ENCODE peak calls at places on chromosomes 12 and 14, in ten cellular contexts. One of them, this sample, is unnamed.

GRCh38 chr12:77033658-77034164 is 31.7 kb downstream of the E2F7 start:
- DNase-seq in vagina: no peak
- DNase-seq in endothelial cell of umbilical vein: no peak
- DNase-seq in HCT116: no peak
- DNase-seq in transverse colon: no peak
- DNase-seq in sigmoid colon: no peak
- DNase-seq in HL-60: no peak
- DNase-seq in K562: no peak
- DNase-seq in prostate gland: no peak
- DNase-seq in HepG2: no peak
- DNase-seq in this sample: no peak

GRCh38 chr14:105258846-105259245 is 10.5 kb downstream of the BTBD6 start:
- DNase-seq in vagina: no peak
- DNase-seq in endothelial cell of umbilical vein: no peak
- DNase-seq in HCT116: no peak
- DNase-seq in transverse colon: peak
- DNase-seq in sigmoid colon: no peak
- DNase-seq in HL-60: no peak
- DNase-seq in K562: no peak
- DNase-seq in prostate gland: no peak
- DNase-seq in HepG2: no peak
- DNase-seq in this sample: no peak

GRCh38 chr12:12017135-12017581 is 53.6 kb upstream of the BCL2L14 start:
- DNase-seq in vagina: no peak
- DNase-seq in endothelial cell of umbilical vein: no peak
- DNase-seq in HCT116: no peak
- DNase-seq in transverse colon: no peak
- DNase-seq in sigmoid colon: no peak
- DNase-seq in HL-60: no peak
- DNase-seq in K562: no peak
- DNase-seq in prostate gland: peak
- DNase-seq in HepG2: no peak
- DNase-seq in this sample: no peak

GRCh38 chr12:116609715-116610114 is 50.5 kb downstream of the MAP1LC3B2 start:
- DNase-seq in vagina: no peak
- DNase-seq in endothelial cell of umbilical vein: no peak
- DNase-seq in HCT116: no peak
- DNase-seq in transverse colon: no peak
- DNase-seq in sigmoid colon: no peak
- DNase-seq in HL-60: no peak
- DNase-seq in K562: peak
- DNase-seq in prostate gland: no peak
- DNase-seq in HepG2: no peak
- DNase-seq in this sample: no peak

GRCh38 chr14:20469890-20470858 is 968 bp downstream of the PNP start:
- DNase-seq in vagina: no peak
- DNase-seq in endothelial cell of umbilical vein: peak
- DNase-seq in HCT116: peak
- DNase-seq in transverse colon: peak
- DNase-seq in sigmoid colon: peak
- DNase-seq in HL-60: peak
- DNase-seq in K562: peak
- DNase-seq in prostate gland: no peak
- DNase-seq in HepG2: peak
- DNase-seq in this sample: peak

GRCh38 chr14:73567951-73568885 is 795 bp upstream of the ACOT2 start:
- DNase-seq in vagina: no peak
- DNase-seq in endothelial cell of umbilical vein: peak
- DNase-seq in HCT116: no peak
- DNase-seq in transverse colon: no peak
- DNase-seq in sigmoid colon: no peak
- DNase-seq in HL-60: no peak
- DNase-seq in K562: no peak
- DNase-seq in prostate gland: no peak
- DNase-seq in HepG2: peak
- DNase-seq in this sample: no peak

GRCh38 chr12:51695241-51696010 is 104.4 kb downstream of the SCN8A start:
- DNase-seq in vagina: no peak
- DNase-seq in endothelial cell of umbilical vein: no peak
- DNase-seq in HCT116: no peak
- DNase-seq in transverse colon: no peak
- DNase-seq in sigmoid colon: no peak
- DNase-seq in HL-60: no peak
- DNase-seq in K562: no peak
- DNase-seq in prostate gland: no peak
- DNase-seq in HepG2: no peak
- DNase-seq in this sample: no peak

GRCh38 chr12:126248871-126249403 is 1183.7 kb downstream of the AACS start:
- DNase-seq in vagina: no peak
- DNase-seq in endothelial cell of umbilical vein: no peak
- DNase-seq in HCT116: no peak
- DNase-seq in transverse colon: no peak
- DNase-seq in sigmoid colon: no peak
- DNase-seq in HL-60: no peak
- DNase-seq in K562: no peak
- DNase-seq in prostate gland: no peak
- DNase-seq in HepG2: no peak
- DNase-seq in this sample: no peak

GRCh38 chr12:69341328-69341727 is 6.9 kb upstream of the LYZ start:
- DNase-seq in vagina: no peak
- DNase-seq in endothelial cell of umbilical vein: no peak
- DNase-seq in HCT116: no peak
- DNase-seq in transverse colon: no peak
- DNase-seq in sigmoid colon: no peak
- DNase-seq in HL-60: peak
- DNase-seq in K562: no peak
- DNase-seq in prostate gland: no peak
- DNase-seq in HepG2: no peak
- DNase-seq in this sample: no peak

GRCh38 chr12:121709478-121709890 is 3.1 kb upstream of the TMEM120B start:
- DNase-seq in vagina: no peak
- DNase-seq in endothelial cell of umbilical vein: peak
- DNase-seq in HCT116: peak
- DNase-seq in transverse colon: no peak
- DNase-seq in sigmoid colon: no peak
- DNase-seq in HL-60: no peak
- DNase-seq in K562: no peak
- DNase-seq in prostate gland: no peak
- DNase-seq in HepG2: peak
- DNase-seq in this sample: no peak

GRCh38 chr14:65901595-65901994 is 489.1 kb downstream of the FUT8 start:
- DNase-seq in vagina: no peak
- DNase-seq in endothelial cell of umbilical vein: no peak
- DNase-seq in HCT116: no peak
- DNase-seq in transverse colon: no peak
- DNase-seq in sigmoid colon: no peak
- DNase-seq in HL-60: no peak
- DNase-seq in K562: no peak
- DNase-seq in prostate gland: no peak
- DNase-seq in HepG2: no peak
- DNase-seq in this sample: no peak

GRCh38 chr14:69151458-69152180 is 1.3 kb downstream of the DCAF5 start:
- DNase-seq in vagina: no peak
- DNase-seq in endothelial cell of umbilical vein: peak
- DNase-seq in HCT116: peak
- DNase-seq in transverse colon: peak
- DNase-seq in sigmoid colon: peak
- DNase-seq in HL-60: peak
- DNase-seq in K562: peak
- DNase-seq in prostate gland: peak
- DNase-seq in HepG2: peak
- DNase-seq in this sample: peak
- TF ChIP-seq CTCF in vagina: peak
- TF ChIP-seq CTCF in endothelial cell of umbilical vein: peak
- TF ChIP-seq CTCF in HCT116: peak
- TF ChIP-seq CTCF in transverse colon: peak
- TF ChIP-seq CTCF in sigmoid colon: no peak
- TF ChIP-seq CTCF in HL-60: no peak
- TF ChIP-seq CTCF in K562: peak
- TF ChIP-seq CTCF in prostate gland: peak
- TF ChIP-seq CTCF in HepG2: peak
- TF ChIP-seq CTCF in this sample: peak

GRCh38 chr12:120534703-120535655 is 823 bp downstream of the RNF10 start:
- DNase-seq in vagina: no peak
- DNase-seq in endothelial cell of umbilical vein: peak
- DNase-seq in HCT116: no peak
- DNase-seq in transverse colon: peak
- DNase-seq in sigmoid colon: no peak
- DNase-seq in HL-60: peak
- DNase-seq in K562: peak
- DNase-seq in prostate gland: peak
- DNase-seq in HepG2: no peak
- DNase-seq in this sample: peak
- TF ChIP-seq POLR2AphosphoS5 in vagina: no peak
- TF ChIP-seq POLR2AphosphoS5 in endothelial cell of umbilical vein: no peak
- TF ChIP-seq POLR2AphosphoS5 in HCT116: no peak
- TF ChIP-seq POLR2AphosphoS5 in transverse colon: no peak
- TF ChIP-seq POLR2AphosphoS5 in sigmoid colon: peak
- TF ChIP-seq POLR2AphosphoS5 in HL-60: no peak
- TF ChIP-seq POLR2AphosphoS5 in K562: peak
- TF ChIP-seq POLR2AphosphoS5 in prostate gland: no peak
- TF ChIP-seq POLR2AphosphoS5 in HepG2: no peak
- TF ChIP-seq POLR2AphosphoS5 in this sample: no peak

GRCh38 chr12:8951744-8952143 is 2.3 kb upstream of the M6PR start:
- DNase-seq in vagina: no peak
- DNase-seq in endothelial cell of umbilical vein: no peak
- DNase-seq in HCT116: no peak
- DNase-seq in transverse colon: no peak
- DNase-seq in sigmoid colon: no peak
- DNase-seq in HL-60: no peak
- DNase-seq in K562: no peak
- DNase-seq in prostate gland: no peak
- DNase-seq in HepG2: no peak
- DNase-seq in this sample: no peak

GRCh38 chr12:8949525-8950286 is at the start of gene M6PR:
- DNase-seq in vagina: peak
- DNase-seq in endothelial cell of umbilical vein: peak
- DNase-seq in HCT116: peak
- DNase-seq in transverse colon: peak
- DNase-seq in sigmoid colon: peak
- DNase-seq in HL-60: peak
- DNase-seq in K562: peak
- DNase-seq in prostate gland: peak
- DNase-seq in HepG2: peak
- DNase-seq in this sample: peak

GRCh38 chr12:8948711-8949524 is 527 bp downstream of the M6PR start:
- DNase-seq in vagina: no peak
- DNase-seq in endothelial cell of umbilical vein: peak
- DNase-seq in HCT116: no peak
- DNase-seq in transverse colon: peak
- DNase-seq in sigmoid colon: no peak
- DNase-seq in HL-60: no peak
- DNase-seq in K562: peak
- DNase-seq in prostate gland: no peak
- DNase-seq in HepG2: peak
- DNase-seq in this sample: no peak

GRCh38 chr12:8950287-8950574 is 786 bp upstream of the M6PR start:
- DNase-seq in vagina: no peak
- DNase-seq in endothelial cell of umbilical vein: no peak
- DNase-seq in HCT116: no peak
- DNase-seq in transverse colon: no peak
- DNase-seq in sigmoid colon: no peak
- DNase-seq in HL-60: no peak
- DNase-seq in K562: no peak
- DNase-seq in prostate gland: no peak
- DNase-seq in HepG2: no peak
- DNase-seq in this sample: no peak

DNA sequence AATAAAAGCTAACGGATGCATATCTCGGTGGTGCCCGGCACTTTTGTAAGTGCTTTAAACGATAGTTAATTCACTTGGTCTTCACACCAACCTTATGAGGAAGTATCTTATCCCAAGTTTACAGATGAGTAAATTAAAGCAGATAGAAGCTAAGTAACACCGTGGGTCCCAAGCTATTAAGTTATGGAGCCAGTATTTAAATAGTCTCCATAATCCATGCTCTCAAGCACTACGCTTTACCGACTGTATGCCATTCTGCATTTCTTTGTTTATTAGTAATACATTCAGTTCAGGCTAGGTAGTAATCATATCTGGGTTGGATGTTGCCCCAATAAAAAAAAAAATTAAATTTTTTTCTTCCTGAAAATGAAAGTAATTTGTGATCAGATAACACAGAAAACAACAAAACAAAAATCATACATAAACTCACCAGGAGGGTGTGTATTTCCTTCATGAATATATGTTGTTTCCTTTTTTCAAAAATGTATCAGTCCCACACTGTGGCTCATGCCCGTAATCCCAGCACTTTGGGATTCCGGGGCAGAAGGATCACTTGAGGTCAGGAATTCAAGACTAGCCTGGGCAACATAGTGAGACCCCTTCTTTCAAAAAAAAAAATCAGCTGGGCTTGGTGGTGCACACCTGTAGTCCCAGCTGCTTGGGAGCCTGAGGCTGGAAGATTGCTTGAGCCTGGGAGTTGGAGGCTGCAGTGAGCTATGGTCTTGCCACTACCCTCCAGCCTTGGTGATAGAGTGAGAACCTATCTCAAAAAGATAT is 1.4 kb upstream of the M6PR start:
- DNase-seq in vagina: no peak
- DNase-seq in endothelial cell of umbilical vein: peak
- DNase-seq in HCT116: no peak
- DNase-seq in transverse colon: no peak
- DNase-seq in sigmoid colon: no peak
- DNase-seq in HL-60: no peak
- DNase-seq in K562: no peak
- DNase-seq in prostate gland: no peak
- DNase-seq in HepG2: no peak
- DNase-seq in this sample: no peak
- TF ChIP-seq CTCF in vagina: no peak
- TF ChIP-seq CTCF in endothelial cell of umbilical vein: no peak
- TF ChIP-seq CTCF in HCT116: no peak
- TF ChIP-seq CTCF in transverse colon: no peak
- TF ChIP-seq CTCF in sigmoid colon: no peak
- TF ChIP-seq CTCF in HL-60: no peak
- TF ChIP-seq CTCF in K562: no peak
- TF ChIP-seq CTCF in prostate gland: no peak
- TF ChIP-seq CTCF in HepG2: no peak
- TF ChIP-seq CTCF in this sample: peak

DNA sequence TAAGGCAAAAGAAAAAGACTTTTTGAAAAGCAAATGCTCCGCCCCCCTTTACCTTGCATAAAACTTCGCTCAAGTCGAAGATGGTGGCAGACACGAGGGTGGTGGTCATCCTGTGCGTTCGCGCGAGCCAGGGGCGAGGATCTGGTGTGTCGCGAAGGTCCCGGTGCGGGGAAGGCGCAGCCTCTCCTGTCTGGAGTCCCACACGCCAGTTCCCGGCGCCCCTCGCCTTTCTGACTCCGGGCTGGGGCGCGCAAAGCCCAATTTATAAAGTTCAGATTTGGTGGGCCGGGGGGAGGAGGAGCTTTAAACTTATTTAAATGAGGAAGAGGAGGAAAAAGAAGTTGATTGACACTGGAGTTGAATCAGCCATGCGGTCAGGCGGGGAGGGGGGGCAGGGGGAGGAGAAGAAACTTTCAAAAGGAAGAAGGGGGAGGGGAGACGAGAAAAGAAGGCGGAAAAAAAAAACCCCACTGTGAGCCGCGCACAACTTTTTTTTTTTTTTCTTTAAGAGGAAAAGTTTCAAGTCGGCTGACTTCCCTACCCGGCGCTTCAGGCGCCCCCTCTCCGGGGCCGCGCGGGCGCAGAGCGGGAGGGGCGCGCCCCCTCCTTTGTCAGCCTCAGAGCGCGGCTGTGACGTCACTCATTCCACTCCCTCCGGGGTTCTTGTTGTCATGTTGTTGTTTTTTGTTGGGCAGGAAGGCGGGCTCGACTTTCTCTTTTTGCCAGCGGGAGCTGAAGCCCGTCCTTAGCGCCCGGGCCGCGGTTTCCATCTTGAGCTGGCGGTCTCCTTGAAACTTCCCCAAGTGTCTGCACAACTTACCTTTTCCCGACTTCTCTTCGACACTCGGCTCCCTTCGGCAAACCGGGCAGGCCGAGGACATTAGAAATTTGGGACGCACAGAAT is at the start of gene ZFP36L1:
- DNase-seq in vagina: peak
- DNase-seq in endothelial cell of umbilical vein: peak
- DNase-seq in HCT116: peak
- DNase-seq in transverse colon: peak
- DNase-seq in sigmoid colon: peak
- DNase-seq in HL-60: peak
- DNase-seq in K562: peak
- DNase-seq in prostate gland: peak
- DNase-seq in HepG2: peak
- DNase-seq in this sample: peak
- TF ChIP-seq POLR2AphosphoS5 in vagina: peak
- TF ChIP-seq POLR2AphosphoS5 in endothelial cell of umbilical vein: peak
- TF ChIP-seq POLR2AphosphoS5 in HCT116: peak
- TF ChIP-seq POLR2AphosphoS5 in transverse colon: peak
- TF ChIP-seq POLR2AphosphoS5 in sigmoid colon: peak
- TF ChIP-seq POLR2AphosphoS5 in HL-60: no peak
- TF ChIP-seq POLR2AphosphoS5 in K562: peak
- TF ChIP-seq POLR2AphosphoS5 in prostate gland: peak
- TF ChIP-seq POLR2AphosphoS5 in HepG2: peak
- TF ChIP-seq POLR2AphosphoS5 in this sample: peak